ENCODE peak calls at places on chromosomes 12 and 14, in seven cellular contexts. L, C, E, M, F, X and A are unnamed samples.

GRCh38 chr12:67366530-67367196 is 97.5 kb downstream of the CAND1 start:
- DNase-seq in F (no peak), M (no peak), L (no peak), X (no peak), C (no peak), E (no peak), A (no peak)

GRCh38 chr12:96223411-96224218 is 29.4 kb downstream of the ELK3 start:
- DNase-seq in L (no peak), E (no peak), X (no peak), F (no peak), C (no peak), M (no peak), A (no peak)

GRCh38 chr12:7373226-7373625 is 69.4 kb downstream of the ACSM4 start:
- DNase-seq in C (no peak), M (no peak), E (peak; percentile 22), L (no peak), F (no peak), X (peak; percentile 78), A (no peak)

GRCh38 chr12:11633968-11634367 is 15.5 kb upstream of the ETV6 start:
- DNase-seq in F (no peak), M (no peak), E (no peak), X (no peak), L (no peak), C (no peak), A (no peak)

GRCh38 chr12:106581543-106582263 is 1.1 kb upstream of the RFX4 start:
- DNase-seq in X (no peak), L (no peak), E (no peak), F (no peak), C (no peak), M (no peak), A (no peak)

GRCh38 chr12:100794441-100795192 is at the start of gene ANO4:
- DNase-seq in C (peak; percentile 21), F (no peak), X (peak; percentile 34), E (no peak), L (peak; percentile 68), M (no peak), A (no peak)

GRCh38 chr12:99605-100004 is 33.0 kb downstream of the IQSEC3 start:
- DNase-seq in L (no peak), C (no peak), M (no peak), E (no peak), X (no peak), F (no peak), A (no peak)

GRCh38 chr14:102819176-102819628 is 42.0 kb downstream of the TRAF3 start:
- DNase-seq in L (no peak), E (no peak), M (peak; percentile 27), C (no peak), X (no peak), F (peak; percentile 64), A (no peak)

GRCh38 chr12:112386726-112387125 is 4.5 kb upstream of the HECTD4 start:
- DNase-seq in X (peak; percentile 65), C (no peak), M (no peak), E (no peak), F (no peak), L (no peak), A (no peak)